ENCODE peak calls at places on chromosome 12, in six cellular contexts. One of them, this sample, is unnamed.

GRCh38 chr12:110637869-110638441 is 24.0 kb downstream of the TCTN1 start:
- DNase-seq in A549: no peak
- DNase-seq in astrocyte of the spinal cord: no peak
- DNase-seq in mucosa of gallbladder: no peak
- DNase-seq in NCI-H1105 treated with DMSO at 0.1 percent for 48 hours: no peak
- DNase-seq in skeletal muscle cell: no peak
- DNase-seq in this sample: no peak

GRCh38 chr12:67920432-67920831 is 68.8 kb upstream of the IFNG-AS1 start:
- DNase-seq in skeletal muscle cell: no peak
- DNase-seq in astrocyte of the spinal cord: no peak
- DNase-seq in NCI-H1105 treated with DMSO at 0.1 percent for 48 hours: no peak
- DNase-seq in mucosa of gallbladder: no peak
- DNase-seq in A549: no peak
- DNase-seq in this sample: no peak

GRCh38 chr12:92362785-92363184 is 217.1 kb upstream of the BTG1 start:
- DNase-seq in astrocyte of the spinal cord: no peak
- DNase-seq in NCI-H1105 treated with DMSO at 0.1 percent for 48 hours: no peak
- DNase-seq in A549: no peak
- DNase-seq in mucosa of gallbladder: no peak
- DNase-seq in skeletal muscle cell: no peak
- DNase-seq in this sample: no peak

GRCh38 chr12:71214511-71215285 is 56.9 kb upstream of the TSPAN8 start:
- DNase-seq in astrocyte of the spinal cord: no peak
- DNase-seq in A549: no peak
- DNase-seq in NCI-H1105 treated with DMSO at 0.1 percent for 48 hours: no peak
- DNase-seq in mucosa of gallbladder: peak
- DNase-seq in skeletal muscle cell: no peak
- DNase-seq in this sample: peak

GRCh38 chr12:59650594-59651229 is 54.9 kb downstream of the SLC16A7 start:
- DNase-seq in NCI-H1105 treated with DMSO at 0.1 percent for 48 hours: no peak
- DNase-seq in skeletal muscle cell: no peak
- DNase-seq in astrocyte of the spinal cord: peak
- DNase-seq in mucosa of gallbladder: peak
- DNase-seq in A549: no peak
- DNase-seq in this sample: peak

GRCh38 chr12:76123301-76124212 is 39.1 kb upstream of the NAP1L1 start:
- DNase-seq in skeletal muscle cell: no peak
- DNase-seq in A549: no peak
- DNase-seq in mucosa of gallbladder: no peak
- DNase-seq in NCI-H1105 treated with DMSO at 0.1 percent for 48 hours: no peak
- DNase-seq in astrocyte of the spinal cord: peak
- DNase-seq in this sample: peak

GRCh38 chr12:95738024-95738611 is 52.4 kb downstream of the NTN4 start:
- DNase-seq in astrocyte of the spinal cord: no peak
- DNase-seq in A549: no peak
- DNase-seq in skeletal muscle cell: no peak
- DNase-seq in NCI-H1105 treated with DMSO at 0.1 percent for 48 hours: no peak
- DNase-seq in mucosa of gallbladder: no peak
- DNase-seq in this sample: no peak

GRCh38 chr12:54683388-54683787 is 35.2 kb upstream of the DCD start:
- DNase-seq in A549: no peak
- DNase-seq in NCI-H1105 treated with DMSO at 0.1 percent for 48 hours: no peak
- DNase-seq in mucosa of gallbladder: no peak
- DNase-seq in astrocyte of the spinal cord: no peak
- DNase-seq in skeletal muscle cell: no peak
- DNase-seq in this sample: no peak

GRCh38 chr12:70367268-70368141 is 1.4 kb downstream of the KCNMB4 start:
- DNase-seq in mucosa of gallbladder: peak
- DNase-seq in skeletal muscle cell: no peak
- DNase-seq in A549: no peak
- DNase-seq in NCI-H1105 treated with DMSO at 0.1 percent for 48 hours: peak
- DNase-seq in astrocyte of the spinal cord: peak
- DNase-seq in this sample: peak

GRCh38 chr12:77728018-77728417 is 102.7 kb upstream of the NAV3 start:
- DNase-seq in NCI-H1105 treated with DMSO at 0.1 percent for 48 hours: peak
- DNase-seq in mucosa of gallbladder: no peak
- DNase-seq in skeletal muscle cell: no peak
- DNase-seq in astrocyte of the spinal cord: no peak
- DNase-seq in A549: no peak
- DNase-seq in this sample: no peak

GRCh38 chr12:109927622-109928021 is 27.5 kb downstream of the TCHP start:
- DNase-seq in astrocyte of the spinal cord: no peak
- DNase-seq in NCI-H1105 treated with DMSO at 0.1 percent for 48 hours: peak
- DNase-seq in A549: peak
- DNase-seq in skeletal muscle cell: no peak
- DNase-seq in mucosa of gallbladder: no peak
- DNase-seq in this sample: peak

GRCh38 chr12:32595251-32595650 is 83.8 kb upstream of the DNM1L start:
- DNase-seq in astrocyte of the spinal cord: peak
- DNase-seq in skeletal muscle cell: peak
- DNase-seq in mucosa of gallbladder: no peak
- DNase-seq in NCI-H1105 treated with DMSO at 0.1 percent for 48 hours: no peak
- DNase-seq in A549: no peak
- DNase-seq in this sample: peak

GRCh38 chr12:23376238-23376637 is 573.2 kb downstream of the SOX5 start:
- DNase-seq in mucosa of gallbladder: no peak
- DNase-seq in A549: no peak
- DNase-seq in NCI-H1105 treated with DMSO at 0.1 percent for 48 hours: no peak
- DNase-seq in astrocyte of the spinal cord: no peak
- DNase-seq in skeletal muscle cell: no peak
- DNase-seq in this sample: no peak

GRCh38 chr12:3987571-3987970 is 114.4 kb upstream of the PARP11 start:
- DNase-seq in astrocyte of the spinal cord: no peak
- DNase-seq in skeletal muscle cell: no peak
- DNase-seq in A549: no peak
- DNase-seq in mucosa of gallbladder: no peak
- DNase-seq in NCI-H1105 treated with DMSO at 0.1 percent for 48 hours: no peak
- DNase-seq in this sample: no peak

GRCh38 chr12:51887476-51888315 is at the start of gene ANKRD33:
- DNase-seq in astrocyte of the spinal cord: no peak
- DNase-seq in mucosa of gallbladder: no peak
- DNase-seq in A549: no peak
- DNase-seq in skeletal muscle cell: no peak
- DNase-seq in NCI-H1105 treated with DMSO at 0.1 percent for 48 hours: no peak
- DNase-seq in this sample: no peak

GRCh38 chr12:58745348-58746125 is 174.8 kb downstream of the LRIG3 start:
- DNase-seq in astrocyte of the spinal cord: no peak
- DNase-seq in NCI-H1105 treated with DMSO at 0.1 percent for 48 hours: no peak
- DNase-seq in mucosa of gallbladder: no peak
- DNase-seq in A549: no peak
- DNase-seq in skeletal muscle cell: no peak
- DNase-seq in this sample: no peak

GRCh38 chr12:116130431-116130830 is 147.1 kb downstream of the MED13L start:
- DNase-seq in A549: no peak
- DNase-seq in skeletal muscle cell: no peak
- DNase-seq in NCI-H1105 treated with DMSO at 0.1 percent for 48 hours: no peak
- DNase-seq in mucosa of gallbladder: no peak
- DNase-seq in astrocyte of the spinal cord: peak
- DNase-seq in this sample: no peak

GRCh38 chr12:115341442-115341841 is 657.5 kb upstream of the TBX3 start:
- DNase-seq in mucosa of gallbladder: peak
- DNase-seq in NCI-H1105 treated with DMSO at 0.1 percent for 48 hours: no peak
- DNase-seq in skeletal muscle cell: peak
- DNase-seq in astrocyte of the spinal cord: peak
- DNase-seq in A549: peak
- DNase-seq in this sample: peak

GRCh38 chr12:7934560-7935463 is 1.2 kb downstream of the SLC2A3 start:
- DNase-seq in A549: no peak
- DNase-seq in skeletal muscle cell: no peak
- DNase-seq in astrocyte of the spinal cord: no peak
- DNase-seq in NCI-H1105 treated with DMSO at 0.1 percent for 48 hours: no peak
- DNase-seq in mucosa of gallbladder: no peak
- DNase-seq in this sample: no peak

GRCh38 chr12:50156641-50157040 is 10.5 kb downstream of the CERS5 start:
- DNase-seq in mucosa of gallbladder: no peak
- DNase-seq in NCI-H1105 treated with DMSO at 0.1 percent for 48 hours: no peak
- DNase-seq in A549: no peak
- DNase-seq in skeletal muscle cell: no peak
- DNase-seq in astrocyte of the spinal cord: no peak
- DNase-seq in this sample: no peak

GRCh38 chr12:131990066-131990979 is 40.6 kb downstream of the EP400 start:
- DNase-seq in skeletal muscle cell: no peak
- DNase-seq in A549: no peak
- DNase-seq in NCI-H1105 treated with DMSO at 0.1 percent for 48 hours: no peak
- DNase-seq in mucosa of gallbladder: no peak
- DNase-seq in astrocyte of the spinal cord: peak
- DNase-seq in this sample: no peak

GRCh38 chr12:100138048-100138907 is 4.4 kb downstream of the BLTP3B start:
- DNase-seq in A549: peak
- DNase-seq in astrocyte of the spinal cord: peak
- DNase-seq in NCI-H1105 treated with DMSO at 0.1 percent for 48 hours: no peak
- DNase-seq in skeletal muscle cell: no peak
- DNase-seq in mucosa of gallbladder: no peak
- DNase-seq in this sample: peak

GRCh38 chr12:46608431-46609280 is 217.1 kb downstream of the SLC38A4 start:
- DNase-seq in A549: no peak
- DNase-seq in mucosa of gallbladder: no peak
- DNase-seq in astrocyte of the spinal cord: peak
- DNase-seq in skeletal muscle cell: no peak
- DNase-seq in NCI-H1105 treated with DMSO at 0.1 percent for 48 hours: no peak
- DNase-seq in this sample: peak

GRCh38 chr12:84362552-84362897 is 550.1 kb downstream of the SLC6A15 start:
- DNase-seq in A549: no peak
- DNase-seq in astrocyte of the spinal cord: no peak
- DNase-seq in NCI-H1105 treated with DMSO at 0.1 percent for 48 hours: no peak
- DNase-seq in skeletal muscle cell: no peak
- DNase-seq in mucosa of gallbladder: no peak
- DNase-seq in this sample: no peak

GRCh38 chr12:106962291-106962690 is 6.6 kb downstream of the TMEM263 start:
- DNase-seq in NCI-H1105 treated with DMSO at 0.1 percent for 48 hours: no peak
- DNase-seq in A549: no peak
- DNase-seq in skeletal muscle cell: no peak
- DNase-seq in astrocyte of the spinal cord: no peak
- DNase-seq in mucosa of gallbladder: no peak
- DNase-seq in this sample: no peak

GRCh38 chr12:131290255-131290959 is 336.7 kb downstream of the ADGRD1 start:
- DNase-seq in mucosa of gallbladder: no peak
- DNase-seq in A549: no peak
- DNase-seq in astrocyte of the spinal cord: no peak
- DNase-seq in skeletal muscle cell: no peak
- DNase-seq in NCI-H1105 treated with DMSO at 0.1 percent for 48 hours: no peak
- DNase-seq in this sample: no peak

GRCh38 chr12:89542912-89543592 is 17.2 kb upstream of the POC1B start:
- DNase-seq in A549: peak
- DNase-seq in skeletal muscle cell: peak
- DNase-seq in mucosa of gallbladder: peak
- DNase-seq in NCI-H1105 treated with DMSO at 0.1 percent for 48 hours: peak
- DNase-seq in astrocyte of the spinal cord: peak
- DNase-seq in this sample: peak

This sample was measured in fibroblast of pulmonary artery.